ENCODE peak calls at places on chromosomes 7 and 10, in ten cellular contexts. N is mammary epithelial cell, Z is choroid plexus epithelial cell, H is cardiac fibroblast, T is right atrium auricular region, P is A549, A is astrocyte of the spinal cord, M is fibroblast of mammary gland, E is mucosa of descending colon, B is spleen. U is an unnamed sample.

GRCh38 chr10:81502677-81503359 is 372.2 kb upstream of the NRG3 start:
- DNase-seq in N (no peak), Z (no peak), H (no peak), T (no peak), P (no peak), A (no peak), M (no peak), E (peak; percentile 34), B (peak; percentile 68), U (no peak)

GRCh38 chr7:146002008-146002407 is 114.6 kb upstream of the CNTNAP2 start:
- DNase-seq in N (no peak), Z (no peak), H (no peak), T (no peak), P (no peak), A (no peak), M (no peak), E (no peak), B (no peak), U (no peak)

GRCh38 chr7:30968294-30968693 is 4.5 kb downstream of the GHRHR start:
- DNase-seq in N (no peak), Z (no peak), H (no peak), T (peak; percentile 5), P (no peak), A (no peak), M (no peak), E (no peak), B (no peak), U (no peak)

GRCh38 chr7:151720297-151720696 is 156.6 kb downstream of the PRKAG2 start:
- DNase-seq in N (no peak), Z (no peak), H (no peak), T (no peak), P (no peak), A (no peak), M (no peak), E (no peak), B (no peak), U (no peak)

GRCh38 chr10:69139961-69140360 is 16.0 kb downstream of the VPS26A start:
- DNase-seq in N (no peak), Z (no peak), H (no peak), T (no peak), P (no peak), A (no peak), M (no peak), E (no peak), B (no peak), U (no peak)

GRCh38 chr10:60346661-60347060 is 43.0 kb downstream of the ANK3 start:
- DNase-seq in N (no peak), Z (no peak), H (no peak), T (no peak), P (no peak), A (no peak), M (peak; percentile 14), E (no peak), B (no peak), U (no peak)

GRCh38 chr7:65250697-65251395 is 122.8 kb upstream of the ZNF92 start:
- DNase-seq in N (no peak), Z (no peak), H (no peak), T (peak; percentile 44), P (no peak), A (no peak), M (no peak), E (no peak), B (peak; percentile 54), U (no peak)

GRCh38 chr7:54615-55014 is 137.8 kb upstream of the FAM20C start:
- DNase-seq in N (no peak), Z (no peak), H (no peak), T (no peak), P (no peak), A (no peak), M (no peak), E (no peak), B (peak; percentile 19), U (no peak)

GRCh38 chr10:47245731-47246350 is 54.2 kb upstream of the GDF10 start:
- DNase-seq in N (no peak), Z (no peak), H (no peak), T (peak; percentile 55), P (no peak), A (no peak), M (no peak), E (no peak), B (peak; percentile 58), U (no peak)

GRCh38 chr7:155669717-155670505 is 25.4 kb downstream of the RBM33 start:
- DNase-seq in N (no peak), Z (peak; percentile 28), H (peak; percentile 57), T (no peak), P (no peak), A (peak; percentile 67), M (peak; percentile 88), E (no peak), B (no peak), U (peak; percentile 53)

GRCh38 chr10:68067029-68067428 is 8.1 kb downstream of the HERC4 start:
- DNase-seq in N (no peak), Z (peak; percentile 64), H (no peak), T (no peak), P (no peak), A (no peak), M (no peak), E (no peak), B (no peak), U (no peak)

GRCh38 chr7:36289833-36290661 is 99.6 kb upstream of the ANLN start:
- DNase-seq in N (no peak), Z (no peak), H (no peak), T (no peak), P (peak; percentile 94), A (no peak), M (peak; percentile 8), E (no peak), B (no peak), U (no peak)

GRCh38 chr10:17599089-17599488 is 18.1 kb downstream of the HACD1 start:
- DNase-seq in N (no peak), Z (peak; percentile 73), H (peak; percentile 60), T (no peak), P (peak; percentile 40), A (peak; percentile 66), M (peak; percentile 53), E (no peak), B (no peak), U (peak; percentile 45)
- TF ChIP-seq CTCF in N (no peak), Z (peak; percentile 77), H (peak; percentile 48), T (no peak), P (peak; percentile 29), A (peak; percentile 54), M (peak; percentile 46), E (no peak), B (peak; percentile 42), U (peak; percentile 44)

DNA sequence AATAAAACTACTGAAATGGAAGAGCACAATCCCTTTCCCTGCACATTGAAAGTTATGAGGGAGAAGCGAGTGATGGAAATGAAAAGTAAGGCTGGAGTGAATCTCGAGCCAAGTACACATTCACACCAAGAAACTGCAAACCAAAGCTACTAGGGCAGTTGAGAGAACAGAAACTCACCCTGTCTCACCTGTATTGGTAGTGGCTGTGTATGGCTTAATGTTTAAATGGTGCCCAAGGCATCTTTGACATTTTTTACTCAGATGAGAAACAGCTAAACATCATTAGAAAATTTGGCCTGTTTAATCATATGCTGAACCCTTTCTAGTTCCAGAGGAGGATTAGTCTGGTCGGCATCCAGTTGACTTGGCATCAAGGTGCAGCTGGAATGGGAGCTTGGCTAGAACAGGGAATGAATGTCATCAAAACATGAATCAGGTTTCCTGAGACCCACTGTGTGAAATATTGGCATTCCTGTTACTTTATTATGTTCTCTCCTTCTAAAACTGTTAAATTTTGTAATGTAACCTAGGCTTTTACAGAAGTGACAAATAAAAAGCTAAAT is 840.8 kb downstream of the GRM8 start:
- DNase-seq in N (no peak), Z (no peak), H (no peak), T (no peak), P (no peak), A (no peak), M (no peak), E (no peak), B (no peak), U (peak; percentile 1)
- H3K4me3 ChIP-seq in N (no peak overlapping the region), Z (no peak overlapping the region), H (no peak overlapping the region), T (no peak overlapping the region), P (no peak overlapping the region), A (no peak overlapping the region), M (no peak overlapping the region), E (no peak overlapping the region), B (no peak overlapping the region), U (no peak overlapping the region)

DNA sequence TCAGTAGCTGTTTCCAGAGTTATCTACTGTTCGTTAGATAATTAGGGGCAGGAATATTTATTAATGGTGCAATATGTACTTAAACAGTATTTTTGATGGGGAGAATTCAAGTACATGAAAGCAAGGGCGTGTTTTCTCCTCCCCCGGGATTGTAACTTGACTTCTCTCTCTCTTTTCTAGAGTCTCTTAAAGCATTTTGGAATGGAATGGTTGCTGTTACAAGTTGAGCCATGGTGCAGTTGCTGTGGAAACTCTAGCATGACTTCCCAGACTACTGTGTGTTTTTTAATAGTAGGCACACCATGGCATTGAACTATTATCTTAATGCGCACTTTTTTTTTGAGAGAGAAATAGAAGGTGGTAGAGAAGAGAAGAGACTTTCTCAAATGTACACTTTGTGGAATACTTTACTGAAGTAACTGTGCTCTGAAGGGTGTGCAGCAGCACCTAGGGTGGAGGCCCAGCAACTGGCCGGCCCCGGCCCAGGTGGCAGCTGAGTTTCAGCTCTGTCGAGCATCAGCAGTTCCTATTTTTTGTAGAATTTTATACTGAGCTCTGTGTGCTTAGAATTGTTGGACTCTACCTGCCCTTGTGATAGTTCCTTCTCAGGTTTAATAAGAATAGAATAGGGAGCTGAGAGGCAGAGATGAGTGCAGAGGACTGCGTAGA is 64.4 kb downstream of the CCNY start:
- DNase-seq in N (no peak), Z (no peak), H (no peak), T (no peak), P (no peak), A (no peak), M (no peak), E (no peak), B (no peak), U (peak; percentile 52)
- TF ChIP-seq CTCF in N (no peak), Z (no peak), H (no peak), T (no peak), P (no peak), A (no peak), M (no peak), E (no peak), B (no peak), U (no peak)

GRCh38 chr10:70456164-70456563 is 14.7 kb upstream of the NODAL start:
- DNase-seq in N (no peak), Z (no peak), H (no peak), T (no peak), P (no peak), A (no peak), M (no peak), E (no peak), B (no peak), U (no peak)

GRCh38 chr10:70459061-70459770 is 17.7 kb upstream of the NODAL start:
- DNase-seq in N (no peak), Z (no peak), H (no peak), T (no peak), P (no peak), A (no peak), M (no peak), E (no peak), B (no peak), U (no peak)

GRCh38 chr10:70457759-70458305 is 16.4 kb upstream of the NODAL start:
- DNase-seq in N (no peak), Z (no peak), H (no peak), T (no peak), P (no peak), A (no peak), M (no peak), E (no peak), B (no peak), U (no peak)

GRCh38 chr10:70459771-70460490 is 18.4 kb upstream of the NODAL start:
- DNase-seq in N (no peak), Z (no peak), H (no peak), T (no peak), P (no peak), A (no peak), M (no peak), E (no peak), B (no peak), U (no peak)

GRCh38 chr10:70458329-70459060 is 17.0 kb upstream of the NODAL start:
- DNase-seq in N (peak; percentile 62), Z (peak; percentile 79), H (peak; percentile 69), T (peak; percentile 86), P (no peak), A (peak; percentile 78), M (peak; percentile 62), E (peak; percentile 70), B (peak; percentile 83), U (peak; percentile 51)
- H3K4me3 ChIP-seq in N (no peak overlapping the region), Z (peak overlapping the region; percentile 34), H (peak overlapping the region; percentile 18), T (peak overlapping the region; percentile 33), P (no peak overlapping the region), A (peak overlapping the region; percentile 13), M (no peak overlapping the region), E (no peak overlapping the region), B (peak overlapping the region; percentile 22), U (no peak overlapping the region)

U was measured in fibroblast of the aortic adventitia.